ENCODE peak calls at places on chromosome 6, in nine cellular contexts. U is endothelial cell; V is activated gamma-delta T cell treated with Interleukin-2 at 50 U/mL for 16 hours; G is hippocampal formation; F is Peyer's patch; X is left ventricle myocardium inferior; T is glutamatergic neuron; I is SIG-M5; D is activated naive CD8-positive, alpha-beta T cell treated with anti-CD3 and anti-CD28 coated beads, Interleukin-2, amount 50 U/mL, for 24 hours. S is an unnamed sample.

GRCh38 chr6:166907871-166908806 is 48.2 kb downstream of the RNASET2 start:
- DNase-seq in U (no peak), V (no peak), G (no peak), F (no peak), X (no peak), T (no peak), I (no peak), D (no peak), S (no peak)

GRCh38 chr6:159038914-159039884 is 5.6 kb downstream of the TAGAP start:
- DNase-seq in U (no peak), V (no peak), G (no peak), F (peak; percentile 55), X (no peak), T (no peak), I (peak; percentile 89), D (no peak), S (peak; percentile 45)

GRCh38 chr6:126112171-126112632 is 125.9 kb downstream of the TRMT11 start:
- DNase-seq in U (no peak), V (no peak), G (no peak), F (no peak), X (no peak), T (no peak), I (no peak), D (no peak), S (peak; percentile 29)

GRCh38 chr6:13112921-13113320 is 215.4 kb downstream of the TBC1D7 start:
- DNase-seq in U (no peak), V (no peak), G (no peak), F (no peak), X (no peak), T (no peak), I (no peak), D (no peak), S (no peak)

GRCh38 chr6:76707630-76708029 is 635.2 kb upstream of the IMPG1 start:
- DNase-seq in U (no peak), V (no peak), G (no peak), F (peak; percentile 47), X (no peak), T (no peak), I (no peak), D (no peak), S (no peak)

GRCh38 chr6:159693128-159693893 is at the start of gene SOD2:
- DNase-seq in U (peak; percentile 77), V (peak; percentile 79), G (peak; percentile 91), F (peak; percentile 92), X (peak; percentile 87), T (peak; percentile 91), I (no peak), D (peak; percentile 86), S (no peak)

GRCh38 chr6:14887181-14887580 is 358.7 kb upstream of the JARID2 start:
- DNase-seq in U (no peak), V (no peak), G (no peak), F (no peak), X (no peak), T (no peak), I (no peak), D (no peak), S (no peak)

GRCh38 chr6:1381397-1382330 is 7.7 kb upstream of the FOXF2 start:
- DNase-seq in U (peak; percentile 91), V (peak; percentile 29), G (peak; percentile 5), F (no peak), X (no peak), T (peak; percentile 87), I (no peak), D (peak; percentile 76), S (no peak)

GRCh38 chr6:45327956-45328522 is at the start of gene RUNX2:
- DNase-seq in U (peak; percentile 3), V (no peak), G (no peak), F (no peak), X (no peak), T (no peak), I (no peak), D (peak; percentile 18), S (peak; percentile 92)